ENCODE peak calls at places on chromosomes 5 and 9, in six cellular contexts. R is astrocyte of the spinal cord, W is foreskin fibroblast, Z is epithelial cell of esophagus, Y is fibroblast of mammary gland, B is Peyer's patch. O is an unnamed sample.

GRCh38 chr5:14321936-14322335 is 178.8 kb downstream of the TRIO start:
- DNase-seq in R (no peak), W (no peak), Z (no peak), Y (peak; percentile 27), B (no peak), O (no peak)

GRCh38 chr9:96612105-96612965 is 7.3 kb downstream of the CDC14B start:
- DNase-seq in R (peak; percentile 87), W (peak; percentile 96), Z (peak; percentile 83), Y (peak; percentile 96), B (peak; percentile 88), O (peak; percentile 37)

GRCh38 chr5:119179857-119180641 is 109.2 kb downstream of the DMXL1 start:
- DNase-seq in R (peak; percentile 24), W (peak; percentile 47), Z (peak; percentile 24), Y (peak; percentile 38), B (no peak), O (no peak)

GRCh38 chr9:36401179-36401740 is 1.2 kb upstream of the RNF38 start:
- DNase-seq in R (peak; percentile 85), W (peak; percentile 94), Z (peak; percentile 75), Y (peak; percentile 67), B (no peak), O (peak; percentile 29)

GRCh38 chr5:34053133-34053532 is 10.1 kb upstream of the C1QTNF3 start:
- DNase-seq in R (peak; percentile 87), W (peak; percentile 92), Z (peak; percentile 87), Y (peak; percentile 79), B (no peak), O (peak; percentile 47)

GRCh38 chr5:1227669-1228068 is 2.5 kb downstream of the SLC6A18 start:
- DNase-seq in R (no peak), W (peak; percentile 60), Z (no peak), Y (peak; percentile 13), B (no peak), O (no peak)

GRCh38 chr9:14439555-14439954 is 125.6 kb upstream of the NFIB start:
- DNase-seq in R (no peak), W (no peak), Z (no peak), Y (no peak), B (no peak), O (no peak)

GRCh38 chr5:55416306-55416705 is 108.5 kb downstream of the MTREX start:
- DNase-seq in R (no peak), W (peak; percentile 64), Z (no peak), Y (peak; percentile 57), B (no peak), O (no peak)

GRCh38 chr9:120864719-120865118 is 12.3 kb downstream of the PHF19 start:
- DNase-seq in R (no peak), W (no peak), Z (no peak), Y (no peak), B (no peak), O (no peak)

GRCh38 chr5:157671592-157672330 is 428 bp downstream of the C5orf52 start:
- DNase-seq in R (no peak), W (no peak), Z (no peak), Y (no peak), B (no peak), O (no peak)
- H3K4me3 ChIP-seq in R (peak overlapping the region; percentile 67), W (peak overlapping the region; percentile 71), Z (peak overlapping the region; percentile 51), Y (peak overlapping the region; percentile 81), B (peak overlapping the region; percentile 52), O (peak overlapping the region; percentile 69)

GRCh38 chr9:110978516-110978915 is 59.8 kb downstream of the LPAR1 start:
- DNase-seq in R (no peak), W (no peak), Z (no peak), Y (no peak), B (no peak), O (no peak)
- TF ChIP-seq CTCF in R (no peak), W (no peak), Z (no peak), Y (no peak), B (no peak), O (no peak)

GRCh38 chr5:159092288-159092687 is 7.4 kb downstream of the EBF1 start:
- DNase-seq in R (no peak), W (no peak), Z (no peak), Y (no peak), B (no peak), O (no peak)

GRCh38 chr5:159089675-159090074 is 10.0 kb downstream of the EBF1 start:
- DNase-seq in R (no peak), W (no peak), Z (no peak), Y (no peak), B (no peak), O (no peak)

GRCh38 chr5:159088371-159088770 is 11.3 kb downstream of the EBF1 start:
- DNase-seq in R (no peak), W (no peak), Z (no peak), Y (no peak), B (no peak), O (no peak)

GRCh38 chr5:159091596-159091995 is 8.1 kb downstream of the EBF1 start:
- DNase-seq in R (no peak), W (no peak), Z (no peak), Y (no peak), B (no peak), O (no peak)

GRCh38 chr5:159091051-159091450 is 8.7 kb downstream of the EBF1 start:
- DNase-seq in R (no peak), W (no peak), Z (no peak), Y (no peak), B (no peak), O (no peak)
- H3K4me3 ChIP-seq in R (no peak overlapping the region), W (no peak overlapping the region), Z (no peak overlapping the region), Y (no peak overlapping the region), B (no peak overlapping the region), O (no peak overlapping the region)

GRCh38 chr9:32384364-32385134 is at the start of gene ACO1:
- DNase-seq in R (peak; percentile 86), W (peak; percentile 96), Z (peak; percentile 87), Y (peak; percentile 77), B (peak; percentile 96), O (peak; percentile 38)
- TF ChIP-seq CTCF in R (peak; percentile 1), W (no peak), Z (no peak), Y (no peak), B (no peak), O (no peak)

DNA sequence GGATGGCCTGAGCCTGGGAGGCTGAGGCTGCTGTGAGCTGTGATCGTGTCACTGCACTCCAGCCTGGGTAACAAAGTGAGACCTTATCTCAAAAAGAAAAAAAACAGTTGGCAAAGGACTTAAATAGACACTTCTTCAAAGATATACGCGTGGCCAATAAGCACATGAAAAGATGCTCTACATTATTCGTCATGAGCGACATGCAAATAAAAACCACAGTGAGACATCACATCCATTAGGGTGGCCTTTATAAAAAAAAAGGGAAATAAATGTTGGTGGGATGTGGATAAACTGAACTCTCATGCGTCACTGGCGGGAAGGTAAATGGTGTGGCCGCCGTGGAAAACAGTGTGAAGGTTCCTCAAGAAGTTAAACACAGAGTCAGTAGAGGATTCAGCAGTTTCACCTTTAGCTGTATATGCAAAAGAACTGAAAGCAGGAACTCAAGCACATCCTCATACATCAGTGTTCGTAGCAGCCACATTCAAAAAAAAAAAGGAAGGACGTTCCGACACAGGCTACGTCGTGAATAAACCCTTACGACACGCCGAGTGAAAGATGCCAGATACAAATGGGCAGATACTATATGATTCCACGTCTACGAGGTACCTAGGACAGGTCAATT is 24.5 kb upstream of the NRARP start:
- DNase-seq in R (no peak), W (no peak), Z (no peak), Y (no peak), B (no peak), O (no peak)
- H3K4me3 ChIP-seq in R (no peak overlapping the region), W (no peak overlapping the region), Z (no peak overlapping the region), Y (no peak overlapping the region), B (no peak overlapping the region), O (no peak overlapping the region)